ENCODE peak calls at places on chromosome 6, in four cellular contexts. I, J, R and B are unnamed samples.

GRCh38 chr6:68279793-68280557 is 355.1 kb upstream of the ADGRB3 start:
- DNase-seq in I (no peak), J (peak), R (no peak), B (no peak)

GRCh38 chr6:74087898-74088297 is 391.9 kb downstream of the CD109 start:
- DNase-seq in I (no peak), J (no peak), R (no peak), B (no peak)

GRCh38 chr6:135311446-135312200 is 130.5 kb downstream of the MYB start:
- DNase-seq in I (no peak), J (no peak), R (no peak), B (no peak)

GRCh38 chr6:85008311-85009015 is 244.1 kb upstream of the TBX18 start:
- DNase-seq in I (no peak), J (no peak), R (no peak), B (no peak)

GRCh38 chr6:24125980-24126379 is at the start of gene NRSN1:
- DNase-seq in I (no peak), J (no peak), R (no peak), B (no peak)

GRCh38 chr6:16146527-16146955 is 17.7 kb downstream of the MYLIP start:
- DNase-seq in I (peak), J (peak), R (no peak), B (no peak)

GRCh38 chr6:41917528-41917927 is 3.4 kb downstream of the MED20 start:
- DNase-seq in I (no peak), J (no peak), R (no peak), B (no peak)

GRCh38 chr6:87391334-87391733 is 16.4 kb upstream of the CFAP206 start:
- DNase-seq in I (no peak), J (no peak), R (no peak), B (no peak)

GRCh38 chr6:140871911-140872310 is 1260.8 kb upstream of the GJE1 start:
- DNase-seq in I (no peak), J (no peak), R (no peak), B (no peak)

DNA sequence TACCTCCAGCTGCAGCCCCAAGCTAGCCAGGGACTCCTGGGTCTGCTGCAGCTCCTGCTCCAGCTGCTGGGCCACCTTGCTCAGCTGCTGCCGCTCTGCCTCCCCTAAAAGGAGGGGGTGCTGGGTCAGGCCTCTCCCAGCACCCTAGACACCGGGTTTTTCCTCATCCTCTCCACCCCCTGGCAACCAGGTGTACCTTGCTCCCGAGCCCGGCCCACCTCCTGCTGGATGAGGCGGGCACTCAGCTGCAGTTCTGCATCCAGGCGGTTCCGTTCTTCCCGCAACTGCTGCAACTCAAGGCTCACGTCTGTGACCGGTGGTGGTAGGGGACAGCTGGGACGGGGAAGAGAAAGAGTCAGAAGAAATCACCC is 6.1 kb upstream of the PSORS1C2 start:
- DNase-seq in I (no peak), J (no peak), R (no peak), B (no peak)
- H3K4me3 ChIP-seq in I (no peak), J (no peak), R (no peak), B (no peak)

DNA sequence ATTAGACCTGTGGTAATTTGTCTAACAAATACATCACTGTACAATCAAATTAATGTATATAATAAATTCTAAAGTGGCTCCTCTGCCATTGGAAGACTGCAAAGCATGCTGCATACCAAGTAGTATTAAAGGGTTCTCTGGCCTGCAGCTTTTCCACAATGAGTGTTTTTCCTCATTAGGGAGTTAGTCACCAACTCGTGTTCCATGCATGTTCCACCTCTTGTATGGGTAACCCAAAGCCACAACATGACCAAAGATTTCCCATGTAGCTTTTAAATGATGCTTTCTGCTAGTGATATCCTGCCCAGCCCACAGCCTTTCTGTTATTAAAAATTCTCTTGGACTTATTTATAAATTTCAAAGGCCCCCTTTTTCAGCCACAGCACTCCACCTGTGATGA is 218.7 kb downstream of the FUT9 start:
- DNase-seq in I (no peak), J (no peak), R (no peak), B (no peak)
- H3K4me3 ChIP-seq in I (no peak), J (no peak), R (no peak), B (no peak)

GRCh38 chr6:44540881-44541280 is 153.4 kb downstream of the CDC5L start:
- DNase-seq in I (no peak), J (no peak), R (no peak), B (no peak)

GRCh38 chr6:44539701-44540100 is 152.2 kb downstream of the CDC5L start:
- DNase-seq in I (no peak), J (no peak), R (no peak), B (no peak)

GRCh38 chr6:44542401-44543116 is 155.1 kb downstream of the CDC5L start:
- DNase-seq in I (no peak), J (peak), R (peak), B (no peak)

GRCh38 chr6:44545224-44545623 is 157.7 kb downstream of the CDC5L start:
- DNase-seq in I (no peak), J (no peak), R (no peak), B (no peak)

DNA sequence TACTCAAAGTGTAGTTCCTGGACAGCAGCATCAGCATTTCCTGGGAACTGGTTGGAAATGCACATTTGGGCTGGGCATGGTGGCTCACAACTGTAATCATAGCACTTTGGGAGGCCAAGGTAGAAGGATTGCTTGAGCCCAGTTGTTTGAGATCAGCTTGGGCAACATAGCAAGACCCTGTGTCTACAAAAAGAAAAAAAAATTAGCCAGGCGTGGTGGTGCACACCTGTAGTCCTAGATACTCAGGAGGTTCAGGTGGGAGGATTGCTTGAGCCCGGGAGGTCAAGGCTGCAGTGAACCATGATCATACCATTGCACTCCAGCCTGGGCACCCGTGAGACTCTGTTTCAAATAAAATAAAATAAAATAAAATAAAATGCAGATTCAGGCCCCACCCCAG is 156.2 kb downstream of the CDC5L start:
- DNase-seq in I (no peak), J (no peak), R (no peak), B (no peak)
- H3K4me3 ChIP-seq in I (no peak), J (no peak), R (no peak), B (no peak)

GRCh38 chr6:133856911-133857310 is 32.0 kb upstream of the TCF21 start:
- DNase-seq in I (no peak), J (no peak), R (no peak), B (no peak)

GRCh38 chr6:133855599-133855972 is 33.3 kb upstream of the TCF21 start:
- DNase-seq in I (no peak), J (no peak), R (no peak), B (no peak)

GRCh38 chr6:133855994-133856393 is 32.9 kb upstream of the TCF21 start:
- DNase-seq in I (no peak), J (no peak), R (no peak), B (no peak)

GRCh38 chr6:133854167-133854632 is 34.7 kb upstream of the TCF21 start:
- DNase-seq in I (no peak), J (no peak), R (no peak), B (no peak)

DNA sequence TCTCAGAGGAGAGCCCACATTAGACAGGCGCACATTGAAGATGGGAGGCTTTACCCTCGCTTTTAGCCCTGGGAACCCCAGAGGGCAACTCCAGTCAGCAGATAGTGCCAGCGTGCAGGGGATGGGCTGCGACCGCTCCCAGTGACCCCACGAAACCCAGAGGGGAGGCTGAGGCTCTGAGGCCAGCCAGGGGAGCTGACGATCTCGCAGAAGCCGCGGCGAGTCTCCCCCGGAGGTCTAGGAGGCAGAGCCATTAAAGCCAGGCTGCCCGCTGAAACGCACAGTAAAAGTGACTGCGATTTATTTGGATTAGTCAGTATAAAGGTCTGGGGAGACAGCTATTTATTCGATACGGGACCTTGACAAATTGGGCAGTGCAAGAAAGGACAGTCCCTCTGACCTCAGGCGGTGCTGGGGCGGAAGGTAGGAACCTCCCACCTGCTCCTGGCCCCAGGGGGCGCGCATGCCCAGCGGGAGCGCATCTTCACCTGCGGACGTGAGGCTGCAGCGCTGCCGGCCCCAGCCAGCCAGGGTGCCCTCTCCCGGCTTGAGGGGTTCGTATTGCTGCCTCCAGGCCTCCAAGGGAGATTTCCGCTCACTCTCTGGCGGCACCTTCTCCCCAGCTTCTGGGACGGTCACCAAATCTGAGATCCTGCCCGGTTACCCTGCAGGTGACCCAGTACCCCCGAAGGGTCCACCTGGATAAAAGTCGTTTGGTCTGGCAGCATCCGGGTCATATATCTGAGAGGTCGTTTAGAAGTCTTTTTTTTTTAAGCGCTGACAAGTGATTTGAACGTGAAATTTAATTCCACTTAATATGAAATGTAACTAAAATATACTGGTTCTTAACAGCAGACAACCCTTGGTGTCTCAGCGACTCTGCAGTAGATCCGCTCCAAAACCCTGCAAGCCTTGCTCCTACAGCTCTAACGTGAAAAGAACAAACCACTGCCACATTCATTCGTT is 34.0 kb upstream of the TCF21 start:
- DNase-seq in I (no peak), J (peak), R (no peak), B (no peak)
- H3K4me3 ChIP-seq in I (no peak), J (peak), R (no peak), B (no peak)